ENCODE peak calls at places on chromosomes 2 and 18, in ten cellular contexts. One of them, this sample, is unnamed.

GRCh38 chr2:2791606-2792005 is 460.5 kb upstream of the MYT1L start:
- DNase-seq in choroid plexus epithelial cell: no peak
- DNase-seq in ascending aorta: no peak
- DNase-seq in tibial artery: peak
- DNase-seq in adrenal gland: peak
- DNase-seq in left lung: no peak
- DNase-seq in psoas muscle: no peak
- DNase-seq in Peyer's patch: no peak
- DNase-seq in CD4-positive, alpha-beta T cell: no peak
- DNase-seq in MCF 10A: no peak
- DNase-seq in this sample: no peak

GRCh38 chr2:120240901-120241429 is 11.7 kb upstream of the RALB start:
- DNase-seq in ascending aorta: no peak
- DNase-seq in MCF 10A: no peak
- DNase-seq in choroid plexus epithelial cell: no peak
- DNase-seq in left lung: no peak
- DNase-seq in psoas muscle: no peak
- DNase-seq in tibial artery: no peak
- DNase-seq in Peyer's patch: no peak
- DNase-seq in adrenal gland: no peak
- DNase-seq in CD4-positive, alpha-beta T cell: no peak
- DNase-seq in this sample: no peak

GRCh38 chr18:61949946-61950345 is 57.1 kb upstream of the RNF152 start:
- DNase-seq in left lung: no peak
- DNase-seq in CD4-positive, alpha-beta T cell: no peak
- DNase-seq in tibial artery: no peak
- DNase-seq in ascending aorta: no peak
- DNase-seq in adrenal gland: no peak
- DNase-seq in MCF 10A: peak
- DNase-seq in psoas muscle: no peak
- DNase-seq in Peyer's patch: no peak
- DNase-seq in choroid plexus epithelial cell: peak
- DNase-seq in this sample: no peak

GRCh38 chr2:217920879-217921603 is 81.8 kb downstream of the TNS1 start:
- DNase-seq in MCF 10A: no peak
- DNase-seq in left lung: peak
- DNase-seq in psoas muscle: peak
- DNase-seq in choroid plexus epithelial cell: no peak
- DNase-seq in tibial artery: peak
- DNase-seq in ascending aorta: no peak
- DNase-seq in CD4-positive, alpha-beta T cell: no peak
- DNase-seq in Peyer's patch: no peak
- DNase-seq in adrenal gland: peak
- DNase-seq in this sample: no peak

GRCh38 chr2:66305714-66306113 is 129.2 kb upstream of the MEIS1 start:
- DNase-seq in choroid plexus epithelial cell: no peak
- DNase-seq in psoas muscle: peak
- DNase-seq in tibial artery: peak
- DNase-seq in ascending aorta: no peak
- DNase-seq in CD4-positive, alpha-beta T cell: no peak
- DNase-seq in adrenal gland: peak
- DNase-seq in MCF 10A: peak
- DNase-seq in Peyer's patch: no peak
- DNase-seq in left lung: no peak
- DNase-seq in this sample: no peak

GRCh38 chr2:204265701-204266310 is 279.5 kb upstream of the PARD3B start:
- DNase-seq in ascending aorta: no peak
- DNase-seq in MCF 10A: no peak
- DNase-seq in left lung: no peak
- DNase-seq in CD4-positive, alpha-beta T cell: no peak
- DNase-seq in tibial artery: no peak
- DNase-seq in adrenal gland: no peak
- DNase-seq in Peyer's patch: no peak
- DNase-seq in choroid plexus epithelial cell: no peak
- DNase-seq in psoas muscle: no peak
- DNase-seq in this sample: no peak

GRCh38 chr2:48175254-48175653 is 269.0 kb upstream of the FBXO11 start:
- DNase-seq in adrenal gland: no peak
- DNase-seq in ascending aorta: no peak
- DNase-seq in CD4-positive, alpha-beta T cell: no peak
- DNase-seq in psoas muscle: no peak
- DNase-seq in left lung: no peak
- DNase-seq in tibial artery: no peak
- DNase-seq in MCF 10A: peak
- DNase-seq in choroid plexus epithelial cell: peak
- DNase-seq in Peyer's patch: no peak
- DNase-seq in this sample: no peak

GRCh38 chr2:105299290-105299689 is 30.2 kb downstream of the TGFBRAP1 start:
- DNase-seq in tibial artery: no peak
- DNase-seq in MCF 10A: no peak
- DNase-seq in CD4-positive, alpha-beta T cell: no peak
- DNase-seq in psoas muscle: no peak
- DNase-seq in ascending aorta: no peak
- DNase-seq in Peyer's patch: no peak
- DNase-seq in left lung: no peak
- DNase-seq in adrenal gland: no peak
- DNase-seq in choroid plexus epithelial cell: no peak
- DNase-seq in this sample: no peak

GRCh38 chr2:17759805-17760204 is 5.9 kb downstream of the GEN1 start:
- DNase-seq in adrenal gland: no peak
- DNase-seq in Peyer's patch: no peak
- DNase-seq in choroid plexus epithelial cell: peak
- DNase-seq in left lung: no peak
- DNase-seq in ascending aorta: no peak
- DNase-seq in psoas muscle: no peak
- DNase-seq in CD4-positive, alpha-beta T cell: no peak
- DNase-seq in MCF 10A: peak
- DNase-seq in tibial artery: no peak
- DNase-seq in this sample: no peak

GRCh38 chr2:17754773-17755425 is 961 bp downstream of the GEN1 start:
- DNase-seq in psoas muscle: no peak
- DNase-seq in MCF 10A: peak
- DNase-seq in adrenal gland: no peak
- DNase-seq in left lung: no peak
- DNase-seq in tibial artery: no peak
- DNase-seq in ascending aorta: no peak
- DNase-seq in CD4-positive, alpha-beta T cell: no peak
- DNase-seq in Peyer's patch: no peak
- DNase-seq in choroid plexus epithelial cell: peak
- DNase-seq in this sample: no peak

GRCh38 chr2:17758123-17758522 is 4.2 kb downstream of the GEN1 start:
- DNase-seq in left lung: no peak
- DNase-seq in ascending aorta: no peak
- DNase-seq in psoas muscle: no peak
- DNase-seq in MCF 10A: peak
- DNase-seq in tibial artery: no peak
- DNase-seq in choroid plexus epithelial cell: no peak
- DNase-seq in CD4-positive, alpha-beta T cell: no peak
- DNase-seq in adrenal gland: no peak
- DNase-seq in Peyer's patch: no peak
- DNase-seq in this sample: no peak

GRCh38 chr2:17756629-17757028 is 2.7 kb downstream of the GEN1 start:
- DNase-seq in CD4-positive, alpha-beta T cell: no peak
- DNase-seq in ascending aorta: no peak
- DNase-seq in adrenal gland: no peak
- DNase-seq in choroid plexus epithelial cell: peak
- DNase-seq in MCF 10A: no peak
- DNase-seq in psoas muscle: no peak
- DNase-seq in left lung: no peak
- DNase-seq in Peyer's patch: no peak
- DNase-seq in tibial artery: no peak
- DNase-seq in this sample: no peak

DNA sequence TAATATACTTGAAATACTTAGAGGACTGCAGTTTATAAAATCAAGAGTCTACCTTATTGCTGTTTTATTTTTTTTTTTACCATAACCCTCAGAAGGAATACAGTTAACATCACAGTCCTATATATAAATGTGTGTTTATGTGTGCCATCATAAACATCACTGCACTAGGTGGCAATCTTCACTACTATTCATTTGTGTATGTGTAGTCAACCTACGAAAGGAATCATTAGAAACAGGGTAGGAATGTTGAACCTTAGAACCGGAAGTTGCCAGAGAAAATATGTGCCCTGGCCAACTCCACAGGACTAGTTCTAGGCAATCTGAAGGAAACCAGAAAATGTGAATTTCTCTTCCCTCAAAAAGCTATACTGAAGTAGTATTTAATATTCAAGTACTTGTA is 3.4 kb downstream of the GEN1 start:
- DNase-seq in left lung: no peak
- DNase-seq in adrenal gland: no peak
- DNase-seq in tibial artery: no peak
- DNase-seq in MCF 10A: peak
- DNase-seq in CD4-positive, alpha-beta T cell: no peak
- DNase-seq in choroid plexus epithelial cell: peak
- DNase-seq in Peyer's patch: no peak
- DNase-seq in ascending aorta: no peak
- DNase-seq in psoas muscle: no peak
- DNase-seq in this sample: no peak
- TF ChIP-seq CTCF in left lung: no peak
- TF ChIP-seq CTCF in adrenal gland: no peak
- TF ChIP-seq CTCF in tibial artery: no peak
- TF ChIP-seq CTCF in MCF 10A: no peak
- TF ChIP-seq CTCF in CD4-positive, alpha-beta T cell: no peak
- TF ChIP-seq CTCF in choroid plexus epithelial cell: no peak
- TF ChIP-seq CTCF in Peyer's patch: peak
- TF ChIP-seq CTCF in ascending aorta: no peak
- TF ChIP-seq CTCF in psoas muscle: no peak
- TF ChIP-seq CTCF in this sample: no peak

GRCh38 chr2:221572821-221573429 is 821 bp upstream of the EPHA4 start:
- DNase-seq in psoas muscle: peak
- DNase-seq in Peyer's patch: peak
- DNase-seq in MCF 10A: peak
- DNase-seq in choroid plexus epithelial cell: peak
- DNase-seq in adrenal gland: peak
- DNase-seq in left lung: no peak
- DNase-seq in CD4-positive, alpha-beta T cell: no peak
- DNase-seq in tibial artery: no peak
- DNase-seq in ascending aorta: no peak
- DNase-seq in this sample: no peak

GRCh38 chr2:221571108-221571390 is 1.1 kb downstream of the EPHA4 start:
- DNase-seq in CD4-positive, alpha-beta T cell: peak
- DNase-seq in psoas muscle: no peak
- DNase-seq in adrenal gland: peak
- DNase-seq in Peyer's patch: peak
- DNase-seq in ascending aorta: no peak
- DNase-seq in choroid plexus epithelial cell: peak
- DNase-seq in tibial artery: no peak
- DNase-seq in MCF 10A: no peak
- DNase-seq in left lung: no peak
- DNase-seq in this sample: no peak

GRCh38 chr2:221571391-221572179 is 519 bp downstream of the EPHA4 start:
- DNase-seq in adrenal gland: peak
- DNase-seq in CD4-positive, alpha-beta T cell: no peak
- DNase-seq in tibial artery: peak
- DNase-seq in ascending aorta: no peak
- DNase-seq in left lung: peak
- DNase-seq in choroid plexus epithelial cell: peak
- DNase-seq in MCF 10A: peak
- DNase-seq in Peyer's patch: peak
- DNase-seq in psoas muscle: peak
- DNase-seq in this sample: no peak

GRCh38 chr2:221573430-221574230 is 1.5 kb upstream of the EPHA4 start:
- DNase-seq in adrenal gland: peak
- DNase-seq in psoas muscle: peak
- DNase-seq in Peyer's patch: peak
- DNase-seq in ascending aorta: no peak
- DNase-seq in choroid plexus epithelial cell: peak
- DNase-seq in tibial artery: peak
- DNase-seq in MCF 10A: peak
- DNase-seq in CD4-positive, alpha-beta T cell: peak
- DNase-seq in left lung: peak
- DNase-seq in this sample: peak

DNA sequence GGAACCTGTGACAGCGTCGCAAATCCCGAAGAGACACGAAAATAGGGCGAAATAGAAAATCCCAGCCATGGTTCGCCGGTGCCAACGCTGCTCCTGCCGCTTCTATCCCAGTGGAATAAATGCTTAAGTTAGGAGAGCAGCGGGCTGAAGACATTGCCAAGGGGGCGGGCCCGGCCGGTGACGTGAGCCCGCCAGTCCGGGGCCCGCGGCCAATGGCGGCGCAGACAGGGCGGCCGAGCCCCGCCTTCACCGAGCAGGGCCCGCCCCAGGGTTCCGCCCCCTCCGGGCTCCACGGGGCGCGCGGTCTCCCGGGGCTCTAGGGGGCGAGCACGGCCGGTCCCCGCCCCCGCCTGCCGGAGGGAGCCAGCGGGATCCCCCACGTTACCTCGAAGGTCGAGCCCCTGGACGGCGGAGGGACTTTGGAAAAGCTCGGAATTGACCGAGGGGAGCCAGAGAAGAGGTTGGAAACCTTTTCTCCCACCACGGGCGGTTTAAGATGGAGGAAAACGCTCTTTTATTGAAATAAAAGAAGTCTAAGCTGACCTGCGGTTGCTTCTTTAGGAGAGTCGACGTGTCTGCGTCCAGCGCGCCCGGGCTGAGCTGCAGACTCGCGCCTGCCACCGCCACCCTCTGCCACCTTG is at the start of gene EPHA4:
- DNase-seq in tibial artery: peak
- DNase-seq in ascending aorta: peak
- DNase-seq in psoas muscle: peak
- DNase-seq in MCF 10A: peak
- DNase-seq in left lung: peak
- DNase-seq in CD4-positive, alpha-beta T cell: peak
- DNase-seq in adrenal gland: peak
- DNase-seq in Peyer's patch: peak
- DNase-seq in choroid plexus epithelial cell: peak
- DNase-seq in this sample: peak
- TF ChIP-seq CTCF in tibial artery: peak
- TF ChIP-seq CTCF in ascending aorta: peak
- TF ChIP-seq CTCF in psoas muscle: peak
- TF ChIP-seq CTCF in MCF 10A: peak
- TF ChIP-seq CTCF in left lung: no peak
- TF ChIP-seq CTCF in CD4-positive, alpha-beta T cell: no peak
- TF ChIP-seq CTCF in adrenal gland: peak
- TF ChIP-seq CTCF in Peyer's patch: no peak
- TF ChIP-seq CTCF in choroid plexus epithelial cell: peak
- TF ChIP-seq CTCF in this sample: no peak

GRCh38 chr2:215314896-215315295 is 3.0 kb downstream of the ATIC start:
- DNase-seq in left lung: no peak
- DNase-seq in CD4-positive, alpha-beta T cell: no peak
- DNase-seq in Peyer's patch: no peak
- DNase-seq in choroid plexus epithelial cell: no peak
- DNase-seq in tibial artery: no peak
- DNase-seq in adrenal gland: no peak
- DNase-seq in ascending aorta: no peak
- DNase-seq in MCF 10A: no peak
- DNase-seq in psoas muscle: no peak
- DNase-seq in this sample: no peak

GRCh38 chr2:215316336-215316735 is 4.5 kb downstream of the ATIC start:
- DNase-seq in adrenal gland: no peak
- DNase-seq in MCF 10A: no peak
- DNase-seq in CD4-positive, alpha-beta T cell: no peak
- DNase-seq in psoas muscle: no peak
- DNase-seq in choroid plexus epithelial cell: no peak
- DNase-seq in ascending aorta: no peak
- DNase-seq in tibial artery: no peak
- DNase-seq in Peyer's patch: no peak
- DNase-seq in left lung: no peak
- DNase-seq in this sample: no peak

GRCh38 chr2:215315301-215315700 is 3.4 kb downstream of the ATIC start:
- DNase-seq in left lung: no peak
- DNase-seq in adrenal gland: no peak
- DNase-seq in Peyer's patch: no peak
- DNase-seq in choroid plexus epithelial cell: no peak
- DNase-seq in ascending aorta: no peak
- DNase-seq in CD4-positive, alpha-beta T cell: no peak
- DNase-seq in psoas muscle: no peak
- DNase-seq in tibial artery: no peak
- DNase-seq in MCF 10A: no peak
- DNase-seq in this sample: no peak

GRCh38 chr2:215313219-215313656 is 1.4 kb downstream of the ATIC start:
- DNase-seq in psoas muscle: no peak
- DNase-seq in MCF 10A: no peak
- DNase-seq in ascending aorta: no peak
- DNase-seq in tibial artery: no peak
- DNase-seq in CD4-positive, alpha-beta T cell: no peak
- DNase-seq in adrenal gland: no peak
- DNase-seq in left lung: no peak
- DNase-seq in choroid plexus epithelial cell: no peak
- DNase-seq in Peyer's patch: no peak
- DNase-seq in this sample: no peak

GRCh38 chr2:215311625-215312394 is at the start of gene ATIC:
- DNase-seq in tibial artery: peak
- DNase-seq in choroid plexus epithelial cell: peak
- DNase-seq in adrenal gland: peak
- DNase-seq in MCF 10A: peak
- DNase-seq in left lung: peak
- DNase-seq in Peyer's patch: peak
- DNase-seq in ascending aorta: peak
- DNase-seq in CD4-positive, alpha-beta T cell: peak
- DNase-seq in psoas muscle: peak
- DNase-seq in this sample: peak
- TF ChIP-seq CTCF in tibial artery: peak
- TF ChIP-seq CTCF in choroid plexus epithelial cell: no peak
- TF ChIP-seq CTCF in adrenal gland: no peak
- TF ChIP-seq CTCF in MCF 10A: no peak
- TF ChIP-seq CTCF in left lung: no peak
- TF ChIP-seq CTCF in Peyer's patch: peak
- TF ChIP-seq CTCF in ascending aorta: no peak
- TF ChIP-seq CTCF in CD4-positive, alpha-beta T cell: no peak
- TF ChIP-seq CTCF in psoas muscle: no peak
- TF ChIP-seq CTCF in this sample: no peak

GRCh38 chr2:39664898-39665591 is 672 bp upstream of the TMEM178A start:
- DNase-seq in left lung: no peak
- DNase-seq in adrenal gland: no peak
- DNase-seq in MCF 10A: no peak
- DNase-seq in ascending aorta: no peak
- DNase-seq in tibial artery: no peak
- DNase-seq in psoas muscle: no peak
- DNase-seq in choroid plexus epithelial cell: no peak
- DNase-seq in CD4-positive, alpha-beta T cell: no peak
- DNase-seq in Peyer's patch: no peak
- DNase-seq in this sample: no peak
- TF ChIP-seq CTCF in left lung: no peak
- TF ChIP-seq CTCF in adrenal gland: no peak
- TF ChIP-seq CTCF in MCF 10A: no peak
- TF ChIP-seq CTCF in ascending aorta: no peak
- TF ChIP-seq CTCF in tibial artery: no peak
- TF ChIP-seq CTCF in psoas muscle: no peak
- TF ChIP-seq CTCF in choroid plexus epithelial cell: no peak
- TF ChIP-seq CTCF in CD4-positive, alpha-beta T cell: no peak
- TF ChIP-seq CTCF in Peyer's patch: no peak
- TF ChIP-seq CTCF in this sample: no peak